ENCODE peak calls at places on chromosomes 16 and 17, in seven cellular contexts. C, B, V, U, O, Q and W are unnamed samples.

GRCh38 chr17:47253541-47254402 is at the start of gene ITGB3:
- DNase-seq in C (no peak), O (peak), U (peak), V (peak), B (no peak), Q (peak), W (peak)

GRCh38 chr16:81696959-81697293 is 82.2 kb upstream of the PLCG2 start:
- DNase-seq in Q (no peak), V (no peak), C (no peak), B (no peak), O (no peak), U (no peak), W (no peak)

GRCh38 chr17:48613862-48614694 is 1.0 kb downstream of the HOXB8 start:
- DNase-seq in V (no peak), Q (no peak), O (peak), C (no peak), U (peak), B (no peak), W (no peak)

GRCh38 chr16:57128787-57129389 is 36.5 kb downstream of the CPNE2 start:
- DNase-seq in B (no peak), U (no peak), O (no peak), V (no peak), Q (no peak), C (peak), W (no peak)

GRCh38 chr16:81810894-81811538 is 31.9 kb downstream of the PLCG2 start:
- DNase-seq in V (no peak), Q (peak), O (no peak), U (no peak), B (no peak), C (peak), W (no peak)

GRCh38 chr16:67661101-67661661 is 421 bp downstream of the PARD6A start:
- DNase-seq in V (no peak), B (no peak), Q (no peak), O (no peak), C (no peak), U (peak), W (no peak)

GRCh38 chr16:22660441-22661160 is 149.9 kb downstream of the NPIPB5 start:
- DNase-seq in C (no peak), V (no peak), B (no peak), O (no peak), Q (no peak), U (no peak), W (no peak)

GRCh38 chr17:50263293-50264262 is 10.7 kb upstream of the TMEM92 start:
- DNase-seq in Q (no peak), O (peak), C (no peak), V (no peak), U (no peak), B (no peak), W (no peak)

GRCh38 chr17:50634915-50635719 is 436 bp downstream of the ABCC3 start:
- DNase-seq in Q (no peak), V (no peak), U (no peak), B (no peak), C (no peak), O (no peak), W (no peak)

GRCh38 chr17:39174907-39175694 is 9.1 kb upstream of the ARL5C start:
- DNase-seq in O (peak), B (peak), V (peak), C (no peak), Q (peak), U (peak), W (peak)

GRCh38 chr17:80195141-80195540 is 25.0 kb downstream of the SGSH start:
- DNase-seq in C (no peak), V (no peak), B (no peak), O (no peak), Q (no peak), U (no peak), W (no peak)

GRCh38 chr17:4908301-4908700 is 5.4 kb upstream of the CHRNE start:
- DNase-seq in U (no peak), B (no peak), O (no peak), V (no peak), Q (no peak), C (no peak), W (no peak)

GRCh38 chr16:17977260-17977659 is 359.3 kb downstream of the NPIPA8 start:
- DNase-seq in C (no peak), O (no peak), B (no peak), Q (no peak), U (no peak), V (no peak), W (no peak)

GRCh38 chr17:1561420-1562177 is 993 bp downstream of the PITPNA start:
- DNase-seq in O (peak), U (peak), V (no peak), Q (no peak), B (no peak), C (no peak), W (no peak)

GRCh38 chr16:90034504-90034903 is 15.2 kb upstream of the DBNDD1 start:
- DNase-seq in O (no peak), C (no peak), V (no peak), B (no peak), Q (no peak), U (no peak), W (no peak)

GRCh38 chr16:81164481-81164880 is 68.3 kb upstream of the GCSH start:
- DNase-seq in U (no peak), O (no peak), V (no peak), B (no peak), C (no peak), Q (peak), W (no peak)

GRCh38 chr17:48148029-48148759 is 40.6 kb downstream of the SNX11 start:
- DNase-seq in Q (no peak), B (no peak), V (no peak), U (no peak), O (no peak), C (no peak), W (no peak)

GRCh38 chr17:28521296-28522085 is 15.3 kb downstream of the FOXN1 start:
- DNase-seq in V (no peak), U (no peak), Q (no peak), O (no peak), B (no peak), C (no peak), W (no peak)

GRCh38 chr17:8158267-8159031 is 4.3 kb downstream of the VAMP2 start:
- DNase-seq in C (no peak), U (peak), O (peak), V (peak), B (no peak), Q (peak), W (peak)

GRCh38 chr17:2468270-2468669 is 43.4 kb downstream of the METTL16 start:
- DNase-seq in C (no peak), U (no peak), V (no peak), Q (no peak), O (no peak), B (no peak), W (no peak)

GRCh38 chr16:1548234-1548633 is 14.8 kb downstream of the TMEM204 start:
- DNase-seq in B (no peak), O (no peak), U (peak), C (no peak), Q (no peak), V (peak), W (no peak)

GRCh38 chr16:86852135-86852534 is 273.8 kb downstream of the FOXL1 start:
- DNase-seq in C (no peak), V (no peak), Q (no peak), B (no peak), U (no peak), O (no peak), W (no peak)

GRCh38 chr17:42748906-42749798 is 4.3 kb upstream of the EZH1 start:
- DNase-seq in C (no peak), Q (no peak), U (no peak), O (no peak), V (no peak), B (no peak), W (peak)

GRCh38 chr16:56525154-56525720 is 5.4 kb upstream of the BBS2 start:
- DNase-seq in V (no peak), O (no peak), B (no peak), C (no peak), U (no peak), Q (no peak), W (no peak)

GRCh38 chr17:40937384-40937819 is at the start of gene KRT23:
- DNase-seq in O (no peak), Q (no peak), B (no peak), U (no peak), V (peak), C (no peak), W (peak)

GRCh38 chr16:5041604-5042133 is 7.9 kb upstream of the NAGPA start:
- DNase-seq in V (no peak), O (no peak), Q (no peak), U (no peak), C (peak), B (no peak), W (no peak)

GRCh38 chr16:2752850-2753522 is 548 bp downstream of the SRRM2 start:
- DNase-seq in Q (peak), B (no peak), V (peak), O (peak), U (no peak), C (no peak), W (peak)

GRCh38 chr17:63405741-63406261 is 40.3 kb downstream of the CYB561 start:
- DNase-seq in Q (no peak), O (no peak), C (no peak), U (peak), B (no peak), V (peak), W (no peak)

GRCh38 chr16:87206646-87207451 is 110.3 kb downstream of the C16orf95 start:
- DNase-seq in B (no peak), U (no peak), C (no peak), Q (no peak), V (no peak), O (no peak), W (no peak)

GRCh38 chr17:40168262-40168832 is 8.9 kb upstream of the RAPGEFL1 start:
- DNase-seq in O (no peak), C (peak), U (peak), V (peak), B (no peak), Q (no peak), W (peak)

GRCh38 chr17:47423406-47424295 is 99.9 kb downstream of the EFCAB13 start:
- DNase-seq in Q (peak), U (peak), O (peak), C (no peak), V (peak), B (peak), W (peak)

GRCh38 chr16:8957061-8957392 is 6.7 kb downstream of the USP7 start:
- DNase-seq in C (no peak), O (no peak), Q (no peak), U (no peak), V (no peak), B (no peak), W (no peak)

GRCh38 chr17:47797797-47798196 is 23.8 kb downstream of the OSBPL7 start:
- DNase-seq in B (no peak), V (no peak), O (no peak), Q (no peak), C (no peak), U (no peak), W (no peak)

GRCh38 chr17:32349503-32349853 is 479 bp upstream of the ZNF207 start:
- DNase-seq in O (peak), U (no peak), C (no peak), Q (peak), V (peak), B (no peak), W (no peak)

GRCh38 chr16:80684906-80685305 is 119.5 kb downstream of the CDYL2 start:
- DNase-seq in C (no peak), Q (no peak), B (no peak), V (no peak), O (no peak), U (no peak), W (no peak)

GRCh38 chr16:88308441-88309173 is 74.2 kb upstream of the ZNF469 start:
- DNase-seq in O (no peak), V (no peak), C (no peak), U (no peak), B (no peak), Q (no peak), W (no peak)

GRCh38 chr16:54347961-54348360 is 61.4 kb upstream of the IRX3 start:
- DNase-seq in O (no peak), B (no peak), U (no peak), V (no peak), C (no peak), Q (peak), W (no peak)

GRCh38 chr17:75404739-75405364 is 626 bp downstream of the GRB2 start:
- DNase-seq in Q (peak), C (no peak), B (no peak), U (peak), O (no peak), V (no peak), W (peak)

GRCh38 chr16:11452746-11453344 is 107.6 kb downstream of the RMI2 start:
- DNase-seq in B (no peak), C (no peak), Q (no peak), U (no peak), O (no peak), V (no peak), W (no peak)

GRCh38 chr17:40553694-40554534 is 11.4 kb downstream of the CCR7 start:
- DNase-seq in C (no peak), Q (no peak), U (no peak), B (no peak), O (no peak), V (no peak), W (peak)

GRCh38 chr17:143785-144281 is 6.5 kb downstream of the SCGB1C2 start:
- DNase-seq in U (peak), V (peak), Q (peak), O (peak), C (no peak), B (peak), W (peak)
- TF ChIP-seq POLR2AphosphoS5 in U (no peak), V (no peak), Q (no peak), O (no peak), C (no peak), B (no peak), W (no peak)

GRCh38 chr17:81901167-81902022 is 643 bp upstream of the NPB start:
- DNase-seq in C (no peak), U (no peak), O (no peak), B (no peak), Q (no peak), V (no peak), W (no peak)
- TF ChIP-seq POLR2AphosphoS5 in C (no peak), U (no peak), O (no peak), B (no peak), Q (no peak), V (no peak), W (no peak)

GRCh38 chr16:69762843-69763556 is 868 bp downstream of the WWP2 start:
- DNase-seq in O (no peak), C (no peak), Q (peak), U (peak), V (no peak), B (no peak), W (no peak)
- TF ChIP-seq POLR2AphosphoS5 in O (no peak), C (no peak), Q (peak), U (no peak), V (no peak), B (no peak), W (no peak)

GRCh38 chr16:50246299-50247122 is 19.8 kb upstream of the ADCY7 start:
- DNase-seq in U (no peak), C (no peak), V (no peak), B (no peak), Q (no peak), O (no peak), W (no peak)

GRCh38 chr16:50244504-50245416 is 21.6 kb upstream of the ADCY7 start:
- DNase-seq in C (no peak), B (no peak), O (no peak), V (no peak), Q (no peak), U (no peak), W (no peak)

GRCh38 chr16:50247123-50247905 is 19.0 kb upstream of the ADCY7 start:
- DNase-seq in C (no peak), V (no peak), Q (no peak), O (no peak), U (no peak), B (no peak), W (no peak)

GRCh38 chr16:50244140-50244503 is 22.2 kb upstream of the ADCY7 start:
- DNase-seq in C (no peak), V (no peak), Q (no peak), B (no peak), O (no peak), U (no peak), W (no peak)

GRCh38 chr16:50245417-50246298 is 20.7 kb upstream of the ADCY7 start:
- DNase-seq in Q (peak), C (no peak), U (peak), O (peak), V (no peak), B (no peak), W (peak)
- TF ChIP-seq POLR2AphosphoS5 in Q (no peak), C (no peak), U (no peak), O (no peak), V (no peak), B (no peak), W (no peak)

DNA sequence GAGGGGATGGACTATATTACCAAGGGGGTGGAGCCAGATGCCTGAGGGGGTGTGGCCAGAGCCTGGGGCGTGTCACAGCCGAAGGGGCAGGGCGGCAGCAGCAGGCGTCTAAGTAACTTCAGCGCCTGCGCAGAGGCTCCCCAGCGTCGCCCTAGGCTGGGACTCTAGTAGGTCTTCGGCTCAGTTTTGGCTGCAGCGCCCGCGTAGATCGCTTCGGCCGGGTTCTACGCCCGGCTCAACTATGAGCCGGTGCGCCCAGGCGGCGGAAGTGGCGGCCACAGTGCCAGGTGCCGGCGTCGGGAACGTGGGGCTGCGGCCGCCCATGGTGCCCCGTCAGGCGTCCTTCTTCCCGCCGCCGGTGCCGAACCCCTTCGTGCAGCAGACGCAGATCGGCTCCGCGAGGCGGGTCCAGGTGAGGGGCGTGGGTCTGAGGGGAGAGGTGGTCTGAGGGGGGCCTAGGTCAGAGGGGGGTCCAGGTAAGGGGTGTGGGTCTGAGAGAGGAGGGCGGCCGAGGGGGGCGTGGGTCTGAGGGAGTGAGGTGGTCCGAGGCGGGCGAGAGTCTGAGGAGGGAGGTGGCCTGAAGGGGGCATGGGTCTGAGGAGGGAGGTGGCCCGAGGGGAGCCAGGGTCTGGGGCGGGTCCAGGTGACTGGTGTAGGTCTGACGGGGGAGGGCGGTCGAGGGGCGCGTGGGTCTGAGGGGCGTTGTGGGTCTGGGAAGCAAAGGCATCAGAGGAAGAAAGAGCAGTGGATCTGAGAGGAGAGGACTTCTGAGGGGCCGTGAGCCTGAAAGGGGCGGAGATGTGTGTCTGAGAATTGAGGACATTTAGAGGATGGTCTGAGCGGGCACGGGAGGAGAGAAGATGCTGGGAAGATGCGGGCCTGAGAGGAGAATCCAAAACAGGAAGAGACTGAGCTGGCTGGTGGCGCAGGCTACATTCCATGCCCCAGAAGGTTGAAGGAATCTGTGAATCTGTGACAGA is at the start of gene LPCAT2:
- DNase-seq in U (peak), V (peak), C (no peak), Q (peak), B (peak), O (no peak), W (peak)
- TF ChIP-seq POLR2AphosphoS5 in U (peak), V (peak), C (no peak), Q (peak), B (no peak), O (no peak), W (peak)